ENCODE peak calls at places on chromosomes 3 and 15, in seven cellular contexts. One of them, this sample, is unnamed.

GRCh38 chr3:126914226-126914625 is 68.7 kb upstream of the PLXNA1 start:
- DNase-seq in mesendoderm: no peak
- DNase-seq in IMR-90: no peak
- DNase-seq in H9: no peak
- DNase-seq in trophoblast cell: no peak
- DNase-seq in H1: no peak
- DNase-seq in mesenchymal stem cell: no peak
- DNase-seq in this sample: no peak

GRCh38 chr15:71647479-71647792 is 162.9 kb upstream of the NR2E3 start:
- DNase-seq in mesendoderm: no peak
- DNase-seq in IMR-90: peak; percentile 23
- DNase-seq in H9: no peak
- DNase-seq in trophoblast cell: no peak
- DNase-seq in H1: no peak
- DNase-seq in mesenchymal stem cell: no peak
- DNase-seq in this sample: no peak

GRCh38 chr3:145448436-145448835 is 712.5 kb downstream of the PLOD2 start:
- DNase-seq in mesendoderm: no peak
- DNase-seq in IMR-90: no peak
- DNase-seq in H9: no peak
- DNase-seq in trophoblast cell: no peak
- DNase-seq in H1: no peak
- DNase-seq in mesenchymal stem cell: no peak
- DNase-seq in this sample: no peak

GRCh38 chr15:78875107-78875914 is 2.6 kb downstream of the MORF4L1 start:
- DNase-seq in mesendoderm: peak; percentile 27
- DNase-seq in IMR-90: peak; percentile 7
- DNase-seq in H9: no peak
- DNase-seq in trophoblast cell: peak; percentile 38
- DNase-seq in H1: no peak
- DNase-seq in mesenchymal stem cell: peak; percentile 16
- DNase-seq in this sample: no peak

GRCh38 chr15:91049378-91050127 is 27.2 kb upstream of the VPS33B start:
- DNase-seq in mesendoderm: peak; percentile 68
- DNase-seq in IMR-90: peak; percentile 53
- DNase-seq in H9: peak; percentile 71
- DNase-seq in trophoblast cell: peak; percentile 66
- DNase-seq in H1: no peak
- DNase-seq in mesenchymal stem cell: peak; percentile 67
- DNase-seq in this sample: peak; percentile 36

GRCh38 chr3:50687127-50687751 is 12.5 kb downstream of the DOCK3 start:
- DNase-seq in mesendoderm: no peak
- DNase-seq in IMR-90: no peak
- DNase-seq in H9: no peak
- DNase-seq in trophoblast cell: peak; percentile 51
- DNase-seq in H1: no peak
- DNase-seq in mesenchymal stem cell: no peak
- DNase-seq in this sample: no peak

GRCh38 chr3:58323795-58324674 is 8.7 kb upstream of the PXK start:
- DNase-seq in mesendoderm: no peak
- DNase-seq in IMR-90: peak; percentile 10
- DNase-seq in H9: no peak
- DNase-seq in trophoblast cell: no peak
- DNase-seq in H1: no peak
- DNase-seq in mesenchymal stem cell: no peak
- DNase-seq in this sample: no peak

GRCh38 chr3:57227930-57228733 is 603 bp downstream of the APPL1 start:
- DNase-seq in mesendoderm: peak; percentile 36
- DNase-seq in IMR-90: peak; percentile 41
- DNase-seq in H9: peak; percentile 33
- DNase-seq in trophoblast cell: peak; percentile 46
- DNase-seq in H1: no peak
- DNase-seq in mesenchymal stem cell: peak; percentile 78
- DNase-seq in this sample: peak; percentile 18

GRCh38 chr3:113377158-113377557 is 64.1 kb downstream of the CFAP44 start:
- DNase-seq in mesendoderm: no peak
- DNase-seq in IMR-90: no peak
- DNase-seq in H9: no peak
- DNase-seq in trophoblast cell: no peak
- DNase-seq in H1: no peak
- DNase-seq in mesenchymal stem cell: no peak
- DNase-seq in this sample: no peak

GRCh38 chr3:32220006-32220405 is 18.5 kb upstream of the CMTM8 start:
- DNase-seq in mesendoderm: no peak
- DNase-seq in IMR-90: no peak
- DNase-seq in H9: no peak
- DNase-seq in trophoblast cell: no peak
- DNase-seq in H1: no peak
- DNase-seq in mesenchymal stem cell: no peak
- DNase-seq in this sample: no peak

DNA sequence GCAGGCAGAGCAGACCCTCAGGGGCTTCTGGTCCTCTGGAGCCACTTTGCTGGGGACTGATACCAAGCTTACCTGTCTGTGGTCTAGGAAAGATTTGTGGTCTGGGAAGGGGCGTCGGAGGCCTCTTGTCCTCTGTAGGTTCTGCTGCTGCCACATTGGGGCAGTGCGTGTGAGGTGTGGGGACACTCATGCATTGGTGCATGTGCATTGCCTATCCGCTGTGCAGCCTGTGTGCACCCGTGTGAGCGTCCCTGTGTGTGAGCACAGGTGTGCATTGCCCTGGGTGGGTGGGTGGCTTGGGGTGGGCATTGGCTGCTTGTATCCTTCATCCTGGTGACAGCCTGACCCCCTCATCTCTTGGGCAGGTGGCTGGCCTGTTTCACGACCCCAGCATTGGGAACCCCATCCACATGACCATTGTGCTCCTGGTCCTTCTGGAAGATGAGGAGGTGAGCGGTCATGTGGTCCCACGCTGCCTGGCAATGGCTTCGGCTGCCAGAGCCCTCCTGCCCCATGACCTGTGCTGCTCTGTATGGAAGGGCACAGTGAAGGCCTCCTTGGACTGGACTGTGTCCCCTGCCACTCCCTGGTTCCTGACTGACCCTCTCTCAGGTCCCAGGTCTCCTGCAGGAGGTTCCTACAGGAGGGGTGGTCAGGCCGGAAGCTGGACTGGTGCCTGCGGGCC is 41.5 kb downstream of the SAXO2 start:
- DNase-seq in mesendoderm: no peak
- DNase-seq in IMR-90: no peak
- DNase-seq in H9: no peak
- DNase-seq in trophoblast cell: no peak
- DNase-seq in H1: no peak
- DNase-seq in mesenchymal stem cell: no peak
- DNase-seq in this sample: no peak
- H3K4ac ChIP-seq in mesendoderm: no peak overlapping the region
- H3K4ac ChIP-seq in IMR-90: no peak overlapping the region
- H3K4ac ChIP-seq in H9: no peak overlapping the region
- H3K4ac ChIP-seq in trophoblast cell: no peak overlapping the region
- H3K4ac ChIP-seq in H1: no peak overlapping the region
- H3K4ac ChIP-seq in mesenchymal stem cell: no peak overlapping the region
- H3K4ac ChIP-seq in this sample: peak overlapping the region; percentile 84

DNA sequence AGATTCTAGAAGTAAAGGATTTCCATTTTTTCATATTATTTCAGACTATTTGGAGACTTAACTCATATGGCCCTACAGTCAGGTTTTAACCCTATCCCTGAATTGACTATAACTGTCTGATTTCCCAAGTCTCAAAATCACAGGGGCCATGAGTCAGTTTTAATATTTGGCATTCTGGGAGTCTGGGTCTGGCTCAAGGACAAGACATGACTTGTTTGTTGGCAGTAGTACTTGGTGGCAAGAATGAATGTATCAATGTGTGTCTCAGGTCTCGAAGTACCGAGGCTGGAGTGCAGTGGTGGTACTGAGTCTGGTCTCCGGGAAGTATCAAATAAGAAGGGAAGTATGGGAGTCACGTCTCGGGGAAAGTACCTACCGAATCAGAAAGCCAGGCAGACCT is 10.8 kb downstream of the UMPS start:
- DNase-seq in mesendoderm: no peak
- DNase-seq in IMR-90: peak; percentile 45
- DNase-seq in H9: no peak
- DNase-seq in trophoblast cell: no peak
- DNase-seq in H1: no peak
- DNase-seq in mesenchymal stem cell: no peak
- DNase-seq in this sample: no peak
- H2AK5ac ChIP-seq in mesendoderm: no peak overlapping the region
- H2AK5ac ChIP-seq in IMR-90: no peak overlapping the region
- H2AK5ac ChIP-seq in H9: no peak overlapping the region
- H2AK5ac ChIP-seq in trophoblast cell: no peak overlapping the region
- H2AK5ac ChIP-seq in H1: no peak overlapping the region
- H2AK5ac ChIP-seq in mesenchymal stem cell: no peak overlapping the region
- H2AK5ac ChIP-seq in this sample: no peak overlapping the region

GRCh38 chr3:94310736-94311135 is 247.9 kb downstream of the NSUN3 start:
- DNase-seq in mesendoderm: peak; percentile 11
- DNase-seq in IMR-90: no peak
- DNase-seq in H9: no peak
- DNase-seq in trophoblast cell: no peak
- DNase-seq in H1: no peak
- DNase-seq in mesenchymal stem cell: no peak
- DNase-seq in this sample: no peak
- H3K4ac ChIP-seq in mesendoderm: no peak overlapping the region
- H3K4ac ChIP-seq in IMR-90: no peak overlapping the region
- H3K4ac ChIP-seq in H9: no peak overlapping the region
- H3K4ac ChIP-seq in trophoblast cell: no peak overlapping the region
- H3K4ac ChIP-seq in H1: no peak overlapping the region
- H3K4ac ChIP-seq in mesenchymal stem cell: no peak overlapping the region
- H3K4ac ChIP-seq in this sample: no peak overlapping the region

GRCh38 chr3:41502461-41502860 is 303.2 kb downstream of the CTNNB1 start:
- DNase-seq in mesendoderm: no peak
- DNase-seq in IMR-90: no peak
- DNase-seq in H9: no peak
- DNase-seq in trophoblast cell: no peak
- DNase-seq in H1: no peak
- DNase-seq in mesenchymal stem cell: no peak
- DNase-seq in this sample: no peak
- H2AK5ac ChIP-seq in mesendoderm: no peak overlapping the region
- H2AK5ac ChIP-seq in IMR-90: no peak overlapping the region
- H2AK5ac ChIP-seq in H9: no peak overlapping the region
- H2AK5ac ChIP-seq in trophoblast cell: no peak overlapping the region
- H2AK5ac ChIP-seq in H1: no peak overlapping the region
- H2AK5ac ChIP-seq in mesenchymal stem cell: no peak overlapping the region
- H2AK5ac ChIP-seq in this sample: no peak overlapping the region

DNA sequence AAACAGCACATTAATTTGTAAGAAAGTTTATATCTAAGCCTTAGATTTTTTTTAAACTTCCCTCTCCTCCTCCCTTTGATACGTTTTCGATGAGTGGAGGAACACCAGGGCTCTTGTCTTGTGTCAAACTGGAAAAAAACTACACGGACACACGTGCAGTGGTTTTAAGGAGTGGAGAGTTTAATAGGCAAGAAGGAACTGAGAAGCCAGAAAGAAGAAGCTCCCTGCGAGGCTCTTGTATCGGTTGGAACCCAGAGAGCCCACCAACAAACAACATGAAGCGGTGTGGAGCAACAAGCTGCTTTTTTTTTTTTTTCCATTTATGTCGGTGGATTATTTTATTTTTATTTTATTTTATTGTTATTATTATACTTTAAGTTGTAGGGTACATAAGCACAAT is 18.6 kb downstream of the NDUFB4 start:
- DNase-seq in mesendoderm: no peak
- DNase-seq in IMR-90: no peak
- DNase-seq in H9: no peak
- DNase-seq in trophoblast cell: no peak
- DNase-seq in H1: no peak
- DNase-seq in mesenchymal stem cell: no peak
- DNase-seq in this sample: no peak
- H3K4ac ChIP-seq in mesendoderm: no peak overlapping the region
- H3K4ac ChIP-seq in IMR-90: no peak overlapping the region
- H3K4ac ChIP-seq in H9: no peak overlapping the region
- H3K4ac ChIP-seq in trophoblast cell: no peak overlapping the region
- H3K4ac ChIP-seq in H1: no peak overlapping the region
- H3K4ac ChIP-seq in mesenchymal stem cell: no peak overlapping the region
- H3K4ac ChIP-seq in this sample: no peak overlapping the region

GRCh38 chr3:6168242-6168641 is 692.7 kb upstream of the GRM7 start:
- DNase-seq in mesendoderm: no peak
- DNase-seq in IMR-90: no peak
- DNase-seq in H9: no peak
- DNase-seq in trophoblast cell: no peak
- DNase-seq in H1: no peak
- DNase-seq in mesenchymal stem cell: no peak
- DNase-seq in this sample: no peak
- H2AK5ac ChIP-seq in mesendoderm: no peak overlapping the region
- H2AK5ac ChIP-seq in IMR-90: no peak overlapping the region
- H2AK5ac ChIP-seq in H9: no peak overlapping the region
- H2AK5ac ChIP-seq in trophoblast cell: no peak overlapping the region
- H2AK5ac ChIP-seq in H1: no peak overlapping the region
- H2AK5ac ChIP-seq in mesenchymal stem cell: no peak overlapping the region
- H2AK5ac ChIP-seq in this sample: no peak overlapping the region

GRCh38 chr15:89553632-89554031 is 21.6 kb upstream of the TICRR start:
- DNase-seq in mesendoderm: no peak
- DNase-seq in IMR-90: no peak
- DNase-seq in H9: no peak
- DNase-seq in trophoblast cell: no peak
- DNase-seq in H1: no peak
- DNase-seq in mesenchymal stem cell: no peak
- DNase-seq in this sample: no peak

GRCh38 chr15:89556413-89557262 is 18.6 kb upstream of the TICRR start:
- DNase-seq in mesendoderm: peak; percentile 79
- DNase-seq in IMR-90: peak; percentile 77
- DNase-seq in H9: peak; percentile 75
- DNase-seq in trophoblast cell: peak; percentile 95
- DNase-seq in H1: peak; percentile 39
- DNase-seq in mesenchymal stem cell: peak; percentile 77
- DNase-seq in this sample: peak; percentile 82

GRCh38 chr15:89559865-89560264 is 15.4 kb upstream of the TICRR start:
- DNase-seq in mesendoderm: no peak
- DNase-seq in IMR-90: no peak
- DNase-seq in H9: no peak
- DNase-seq in trophoblast cell: no peak
- DNase-seq in H1: no peak
- DNase-seq in mesenchymal stem cell: no peak
- DNase-seq in this sample: no peak

GRCh38 chr15:89554247-89554646 is 21.0 kb upstream of the TICRR start:
- DNase-seq in mesendoderm: no peak
- DNase-seq in IMR-90: no peak
- DNase-seq in H9: no peak
- DNase-seq in trophoblast cell: no peak
- DNase-seq in H1: no peak
- DNase-seq in mesenchymal stem cell: no peak
- DNase-seq in this sample: no peak

DNA sequence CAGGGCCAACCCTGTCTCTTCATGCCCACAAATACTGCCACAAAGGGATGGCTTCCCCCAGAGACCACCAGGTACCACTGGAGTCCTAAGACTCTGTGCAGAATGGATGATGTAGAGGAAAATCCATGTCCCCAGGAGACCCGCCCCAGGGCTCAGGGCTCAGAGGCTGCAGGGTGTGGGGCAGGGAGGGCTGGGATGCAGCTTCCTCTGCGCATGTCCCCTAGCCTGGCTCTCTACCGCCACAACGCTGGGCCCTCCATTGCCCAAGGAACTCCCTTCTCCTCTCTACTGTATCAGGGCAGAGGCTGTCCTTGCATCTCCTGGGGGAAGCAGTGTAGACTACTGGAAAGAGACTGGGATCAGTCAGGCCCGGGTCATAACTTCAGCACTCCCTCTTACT is 19.5 kb upstream of the TICRR start:
- DNase-seq in mesendoderm: no peak
- DNase-seq in IMR-90: no peak
- DNase-seq in H9: no peak
- DNase-seq in trophoblast cell: no peak
- DNase-seq in H1: no peak
- DNase-seq in mesenchymal stem cell: no peak
- DNase-seq in this sample: no peak
- H3K4ac ChIP-seq in mesendoderm: no peak overlapping the region
- H3K4ac ChIP-seq in IMR-90: no peak overlapping the region
- H3K4ac ChIP-seq in H9: no peak overlapping the region
- H3K4ac ChIP-seq in trophoblast cell: no peak overlapping the region
- H3K4ac ChIP-seq in H1: no peak overlapping the region
- H3K4ac ChIP-seq in mesenchymal stem cell: no peak overlapping the region
- H3K4ac ChIP-seq in this sample: no peak overlapping the region